ENCODE peak calls at places on chromosome 16, in five cellular contexts. C is neural progenitor cell, U is A549, G is PC-9, Z is endothelial cell of umbilical vein. A is an unnamed sample.

GRCh38 chr16:85712841-85713240 is 24.1 kb upstream of the GINS2 start:
- DNase-seq in C (peak), U (no peak), Z (no peak), G (no peak), A (no peak)

GRCh38 chr16:87708881-87709638 is 56.7 kb downstream of the KLHDC4 start:
- DNase-seq in C (no peak), U (no peak), G (no peak), Z (no peak), A (no peak)

GRCh38 chr16:1839554-1839953 is 12.5 kb downstream of the FAHD1 start:
- DNase-seq in Z (no peak), G (no peak), C (no peak), U (no peak), A (no peak)

GRCh38 chr16:2980227-2981176 is at the start of gene PKMYT1:
- DNase-seq in C (peak), Z (peak), G (peak), U (peak), A (peak)

GRCh38 chr16:77111057-77111456 is 79.9 kb upstream of the MON1B start:
- DNase-seq in U (no peak), Z (no peak), C (no peak), G (no peak), A (no peak)

GRCh38 chr16:74627506-74628220 is 20.7 kb upstream of the GLG1 start:
- DNase-seq in C (no peak), G (no peak), Z (no peak), U (no peak), A (no peak)

GRCh38 chr16:85204242-85205010 is 92.2 kb upstream of the CIBAR2 start:
- DNase-seq in C (no peak), G (no peak), U (no peak), Z (peak), A (no peak)

GRCh38 chr16:12819126-12820117 is 15.7 kb upstream of the CPPED1 start:
- DNase-seq in U (peak), Z (peak), G (no peak), C (peak), A (peak)

GRCh38 chr16:91484-91883 is 13.5 kb downstream of the MPG start:
- DNase-seq in U (no peak), Z (no peak), C (no peak), G (no peak), A (no peak)

GRCh38 chr16:25010542-25010941 is 4.6 kb downstream of the ARHGAP17 start:
- DNase-seq in Z (no peak), C (no peak), G (no peak), U (no peak), A (no peak)

GRCh38 chr16:75476817-75477216 is 12.3 kb upstream of the TMEM170A start:
- DNase-seq in U (no peak), Z (no peak), G (peak), C (no peak), A (no peak)

GRCh38 chr16:19410435-19411153 is 7.1 kb upstream of the TMC5 start:
- DNase-seq in G (peak), Z (no peak), C (peak), U (peak), A (no peak)

GRCh38 chr16:6605490-6605889 is 727.2 kb upstream of the RBFOX1 start:
- DNase-seq in C (no peak), U (no peak), G (no peak), Z (no peak), A (no peak)

GRCh38 chr16:86882586-86883280 is 304.4 kb downstream of the FOXL1 start:
- DNase-seq in U (no peak), Z (peak), C (no peak), G (no peak), A (no peak)

DNA sequence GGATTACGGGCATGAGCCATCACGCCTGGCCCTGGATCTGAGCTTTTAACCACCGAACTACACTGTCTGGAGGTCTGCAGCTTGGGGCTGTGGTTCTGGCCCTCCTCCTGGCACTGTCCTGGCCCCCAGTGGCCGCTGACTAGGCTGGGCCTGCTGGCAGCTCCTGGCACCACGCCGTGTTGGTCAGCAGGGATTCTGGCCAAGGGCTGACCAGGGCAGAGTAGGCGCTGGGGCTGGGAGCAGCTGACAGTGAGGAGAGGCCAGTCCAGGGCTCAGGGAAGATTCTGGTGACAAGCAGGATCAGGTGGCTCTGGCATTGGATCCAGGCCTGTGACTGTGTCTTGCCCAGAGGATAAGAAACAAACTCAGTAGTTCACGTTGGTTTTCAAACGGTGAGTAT is 14.6 kb downstream of the EEF2K start:
- DNase-seq in C (no peak), G (no peak), U (no peak), Z (no peak), A (no peak)
- H3K27ac ChIP-seq in C (no peak), G (no peak), U (no peak), Z (no peak), A (no peak)

GRCh38 chr16:31213877-31214704 is at the start of gene TRIM72:
- DNase-seq in U (no peak), C (no peak), Z (no peak), G (no peak), A (no peak)
- H3K4me2 ChIP-seq in U (peak), C (peak), Z (peak), G (peak), A (no peak)

GRCh38 chr16:53784312-53784711 is 80.4 kb downstream of the FTO start:
- DNase-seq in Z (no peak), C (no peak), G (peak), U (no peak), A (no peak)

GRCh38 chr16:53780051-53780450 is 76.1 kb downstream of the FTO start:
- DNase-seq in U (no peak), C (no peak), Z (no peak), G (peak), A (no peak)

GRCh38 chr16:53779186-53779585 is 75.2 kb downstream of the FTO start:
- DNase-seq in C (no peak), G (no peak), U (no peak), Z (no peak), A (no peak)

GRCh38 chr16:53782148-53782547 is 78.2 kb downstream of the FTO start:
- DNase-seq in U (no peak), G (no peak), C (no peak), Z (no peak), A (no peak)

DNA sequence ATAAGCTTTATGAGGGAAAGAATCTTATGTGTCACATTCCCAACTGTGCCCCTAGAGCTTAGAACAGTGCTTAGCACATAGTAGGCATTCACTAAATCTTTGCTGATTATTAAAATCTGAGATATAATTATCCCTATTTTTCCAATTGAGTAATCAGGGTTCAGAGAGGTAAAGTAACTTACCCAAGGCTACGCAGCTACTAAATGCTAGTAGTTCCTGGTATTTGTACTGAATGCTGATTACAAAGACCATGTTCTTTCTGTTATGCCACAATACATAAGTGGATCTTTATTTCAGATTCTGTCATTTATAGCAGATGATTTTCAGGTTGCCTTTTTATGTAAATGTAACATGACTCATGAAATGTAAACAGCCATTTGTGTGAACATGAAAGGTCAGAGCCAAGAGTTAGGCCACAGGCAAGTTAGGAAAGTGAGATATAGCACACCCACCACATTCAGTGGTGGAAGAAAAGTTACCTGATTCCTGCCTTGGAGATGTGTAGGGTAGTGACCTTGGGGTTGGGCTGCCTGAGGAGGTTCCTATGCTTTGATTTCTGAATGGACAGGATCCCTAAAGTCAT is 77.2 kb downstream of the FTO start:
- DNase-seq in G (peak), U (no peak), Z (peak), C (no peak), A (no peak)
- TF ChIP-seq CTCF in G (no peak), U (no peak), Z (no peak), C (no peak), A (no peak)

GRCh38 chr16:58449768-58450167 is 50.2 kb upstream of the NDRG4 start:
- DNase-seq in C (no peak), Z (no peak), U (no peak), G (no peak), A (peak)

GRCh38 chr16:58452640-58453039 is 47.3 kb upstream of the NDRG4 start:
- DNase-seq in Z (no peak), C (no peak), G (no peak), U (no peak), A (no peak)

GRCh38 chr16:58450590-58450989 is 49.4 kb upstream of the NDRG4 start:
- DNase-seq in C (no peak), Z (no peak), U (no peak), G (no peak), A (no peak)

GRCh38 chr16:58451945-58452401 is 48.0 kb upstream of the NDRG4 start:
- DNase-seq in C (no peak), U (peak), G (peak), Z (peak), A (no peak)

DNA sequence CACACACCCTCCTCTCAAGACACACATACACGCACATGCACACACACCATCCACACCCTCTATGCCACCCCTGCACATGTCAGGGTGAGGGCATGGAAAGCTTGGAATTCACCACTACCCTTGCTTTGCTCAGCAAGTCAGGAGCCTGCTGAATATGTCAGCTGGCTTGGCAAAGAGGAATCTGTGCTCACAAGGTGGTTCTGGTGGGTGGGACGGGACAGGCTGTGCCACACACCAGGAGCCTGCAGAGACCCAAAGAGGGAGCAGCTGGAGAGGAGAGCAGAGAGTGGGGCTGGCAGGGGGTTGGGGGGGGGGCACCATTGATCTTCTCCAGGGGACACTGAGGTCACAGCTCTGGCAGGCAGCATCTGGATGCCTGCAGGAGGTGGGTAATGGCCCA is 48.7 kb upstream of the NDRG4 start:
- DNase-seq in G (no peak), Z (no peak), C (no peak), U (no peak), A (no peak)
- H3K27ac ChIP-seq in G (peak), Z (no peak), C (no peak), U (peak), A (no peak)